ENCODE peak calls at places on chromosomes 5 and 9, in six cellular contexts. G is AG04450, D is K562, B is kidney, W is fibroblast of villous mesenchyme, O is tibial artery. K is an unnamed sample.

GRCh38 chr9:120561699-120562098 is 18.3 kb downstream of the CDK5RAP2 start:
- DNase-seq in G (no peak), D (no peak), B (no peak), W (no peak), O (no peak), K (no peak)

GRCh38 chr5:173973614-173973969 is 15.4 kb upstream of the C5orf47 start:
- DNase-seq in G (no peak), D (peak), B (peak), W (no peak), O (no peak), K (no peak)

GRCh38 chr5:112208699-112209615 is 210.1 kb downstream of the EPB41L4A start:
- DNase-seq in G (no peak), D (no peak), B (no peak), W (no peak), O (no peak), K (no peak)

GRCh38 chr5:95238560-95239325 is 46.2 kb downstream of the MCTP1 start:
- DNase-seq in G (no peak), D (no peak), B (no peak), W (peak), O (no peak), K (peak)

GRCh38 chr9:34254141-34254913 is 74.7 kb downstream of the KIF24 start:
- DNase-seq in G (no peak), D (no peak), B (no peak), W (peak), O (no peak), K (peak)

GRCh38 chr5:1642621-1643061 is 118.9 kb upstream of the LPCAT1 start:
- DNase-seq in G (no peak), D (no peak), B (no peak), W (no peak), O (peak), K (no peak)

GRCh38 chr5:75037106-75037505 is 15.3 kb downstream of the GCNT4 start:
- DNase-seq in G (peak), D (no peak), B (no peak), W (peak), O (no peak), K (peak)

GRCh38 chr5:173962436-173962835 is 26.5 kb upstream of the C5orf47 start:
- DNase-seq in G (no peak), D (no peak), B (no peak), W (no peak), O (no peak), K (no peak)

GRCh38 chr9:3746296-3747275 is 220.8 kb upstream of the RFX3 start:
- DNase-seq in G (peak), D (no peak), B (no peak), W (peak), O (no peak), K (peak)

GRCh38 chr9:137694962-137695875 is 76.4 kb downstream of the EHMT1 start:
- DNase-seq in G (no peak), D (peak), B (no peak), W (peak), O (no peak), K (peak)

GRCh38 chr9:134204991-134205578 is 40.7 kb upstream of the RNU6ATAC start:
- DNase-seq in G (no peak), D (no peak), B (peak), W (peak), O (no peak), K (peak)

GRCh38 chr5:92019376-92019990 is 636.4 kb upstream of the ARRDC3 start:
- DNase-seq in G (no peak), D (no peak), B (no peak), W (no peak), O (no peak), K (no peak)

GRCh38 chr5:95861221-95861857 is 38.8 kb upstream of the GLRX start:
- DNase-seq in G (peak), D (no peak), B (no peak), W (peak), O (peak), K (peak)

GRCh38 chr9:16309350-16310271 is 560.9 kb downstream of the BNC2 start:
- DNase-seq in G (no peak), D (no peak), B (no peak), W (peak), O (no peak), K (peak)

GRCh38 chr5:53422539-53422938 is 57.9 kb upstream of the FST start:
- DNase-seq in G (no peak), D (no peak), B (no peak), W (no peak), O (no peak), K (peak)

GRCh38 chr5:142324377-142324870 is 397 bp downstream of the SPRY4 start:
- DNase-seq in G (no peak), D (peak), B (peak), W (no peak), O (peak), K (no peak)

GRCh38 chr9:14831661-14832060 is 78.6 kb downstream of the FREM1 start:
- DNase-seq in G (no peak), D (no peak), B (peak), W (no peak), O (no peak), K (no peak)

GRCh38 chr5:175746851-175747250 is 89.0 kb downstream of the HRH2 start:
- DNase-seq in G (no peak), D (no peak), B (no peak), W (peak), O (no peak), K (peak)

GRCh38 chr5:34522599-34523381 is 133.3 kb upstream of the RAI14 start:
- DNase-seq in G (peak), D (peak), B (no peak), W (peak), O (peak), K (peak)

GRCh38 chr9:25681270-25681669 is 3.0 kb upstream of the TUSC1 start:
- DNase-seq in G (no peak), D (no peak), B (no peak), W (peak), O (no peak), K (peak)

GRCh38 chr5:81838307-81838906 is 87.5 kb upstream of the SSBP2 start:
- DNase-seq in G (no peak), D (peak), B (no peak), W (peak), O (no peak), K (peak)
- TF ChIP-seq CTCF in G (peak), D (peak), B (peak), W (peak), O (peak), K (peak)

GRCh38 chr5:88287302-88287701 is 18.7 kb upstream of the TMEM161B start:
- DNase-seq in G (no peak), D (no peak), B (no peak), W (no peak), O (no peak), K (no peak)
- H3K4me3 ChIP-seq in G (no peak), D (no peak), B (no peak), W (no peak), O (no peak), K (no peak)

GRCh38 chr9:108743901-108744371 is 111.8 kb downstream of the ACTL7B start:
- DNase-seq in G (no peak), D (no peak), B (no peak), W (no peak), O (no peak), K (no peak)
- TF ChIP-seq CTCF in G (no peak), D (no peak), B (no peak), W (no peak), O (no peak), K (no peak)

GRCh38 chr9:96033896-96034295 is 158.4 kb downstream of the ERCC6L2 start:
- DNase-seq in G (no peak), D (no peak), B (peak), W (no peak), O (no peak), K (no peak)

GRCh38 chr9:96034553-96035122 is 159.1 kb downstream of the ERCC6L2 start:
- DNase-seq in G (no peak), D (no peak), B (no peak), W (no peak), O (no peak), K (no peak)

GRCh38 chr9:96040591-96041461 is 165.3 kb downstream of the ERCC6L2 start:
- DNase-seq in G (peak), D (no peak), B (no peak), W (peak), O (no peak), K (no peak)

GRCh38 chr9:96038914-96039313 is 163.4 kb downstream of the ERCC6L2 start:
- DNase-seq in G (no peak), D (no peak), B (no peak), W (no peak), O (no peak), K (no peak)

DNA sequence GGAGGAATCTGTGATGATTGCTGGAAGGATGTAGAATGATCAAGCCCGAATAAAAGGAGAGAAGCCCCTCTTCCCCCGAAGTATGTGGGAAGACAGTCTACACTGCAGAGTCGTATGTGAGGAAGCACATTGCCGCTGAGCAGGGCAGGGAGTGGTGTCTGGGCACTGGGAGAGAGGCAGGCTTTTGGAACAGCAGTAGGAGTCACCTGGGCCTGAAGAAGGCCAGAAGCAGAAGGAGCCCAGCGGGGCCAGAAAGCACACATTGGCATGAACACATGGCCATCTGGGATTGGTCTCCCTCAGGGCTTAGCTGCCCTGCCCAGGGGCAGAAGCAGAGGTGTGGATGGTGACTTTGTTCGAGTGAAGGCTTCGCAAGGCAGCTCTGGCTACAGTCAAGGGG is 162.8 kb downstream of the ERCC6L2 start:
- DNase-seq in G (no peak), D (no peak), B (no peak), W (no peak), O (no peak), K (no peak)
- H3K4me3 ChIP-seq in G (no peak), D (no peak), B (no peak), W (no peak), O (no peak), K (no peak)

GRCh38 chr5:76545184-76545583 is 78.0 kb downstream of the F2RL2 start:
- DNase-seq in G (no peak), D (no peak), B (no peak), W (no peak), O (no peak), K (no peak)

GRCh38 chr5:76546497-76547102 is 76.6 kb downstream of the F2RL2 start:
- DNase-seq in G (no peak), D (no peak), B (no peak), W (no peak), O (no peak), K (no peak)

GRCh38 chr5:76542887-76543690 is 80.1 kb downstream of the F2RL2 start:
- DNase-seq in G (no peak), D (no peak), B (peak), W (peak), O (no peak), K (no peak)

GRCh38 chr5:76542236-76542635 is 81.0 kb downstream of the F2RL2 start:
- DNase-seq in G (no peak), D (no peak), B (no peak), W (no peak), O (no peak), K (no peak)

DNA sequence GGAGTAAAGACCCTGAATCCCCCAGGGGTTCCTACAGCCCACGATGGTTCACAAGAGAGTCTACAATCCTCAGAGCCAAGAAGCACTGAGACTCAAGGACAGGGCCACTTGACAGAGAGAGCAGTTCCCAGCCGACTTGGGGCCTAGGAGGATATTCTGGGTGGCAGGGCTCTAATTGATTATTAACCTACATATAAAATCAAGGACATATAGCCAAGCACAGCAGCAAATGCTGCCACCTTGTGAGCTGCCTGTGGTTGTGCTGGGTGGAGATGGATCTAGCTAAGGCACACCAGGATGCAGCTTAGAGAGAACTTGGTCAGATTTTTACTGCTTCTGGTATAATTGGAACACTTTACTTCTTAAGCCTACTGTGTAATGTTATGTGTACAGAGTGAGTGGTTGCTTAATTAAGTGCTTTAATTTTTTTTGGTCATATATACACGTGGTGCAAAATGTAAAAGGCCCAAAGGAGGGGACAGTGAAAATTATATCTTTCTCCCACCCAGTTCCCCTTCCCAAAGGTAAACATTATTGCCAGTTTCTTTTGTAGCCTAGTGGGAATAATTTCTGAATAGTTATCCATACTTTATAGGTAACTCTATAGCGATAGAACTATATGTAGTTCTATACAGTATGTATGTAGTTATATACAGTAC is 78.8 kb downstream of the F2RL2 start:
- DNase-seq in G (no peak), D (peak), B (no peak), W (peak), O (no peak), K (peak)
- TF ChIP-seq CTCF in G (peak), D (peak), B (peak), W (peak), O (no peak), K (peak)

DNA sequence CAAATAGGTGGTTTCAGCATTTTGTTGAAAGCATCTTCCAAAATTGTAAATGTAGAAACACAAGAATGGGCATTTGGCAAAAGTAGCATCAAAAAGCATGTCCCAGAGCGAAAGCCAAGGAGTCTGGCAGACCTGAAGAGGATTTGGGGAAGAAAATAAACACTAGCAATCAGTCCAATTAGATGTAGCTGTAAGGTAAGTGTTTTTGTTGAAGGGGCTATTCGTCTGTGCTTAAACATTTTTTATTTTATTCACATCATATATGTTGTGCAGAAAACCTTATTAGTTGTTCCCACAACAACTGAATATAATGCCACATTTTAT is 954.1 kb upstream of the COX7C start:
- DNase-seq in G (no peak), D (no peak), B (no peak), W (no peak), O (no peak), K (no peak)
- H3K4me3 ChIP-seq in G (no peak), D (peak), B (no peak), W (no peak), O (no peak), K (no peak)

GRCh38 chr5:43007246-43007910 is 32.7 kb downstream of the ANXA2R start:
- DNase-seq in G (peak), D (peak), B (peak), W (peak), O (peak), K (peak)

GRCh38 chr5:43006411-43007202 is 33.5 kb downstream of the ANXA2R start:
- DNase-seq in G (no peak), D (no peak), B (no peak), W (no peak), O (no peak), K (peak)

GRCh38 chr5:43008369-43009158 is 31.6 kb downstream of the ANXA2R start:
- DNase-seq in G (peak), D (peak), B (peak), W (peak), O (peak), K (peak)

GRCh38 chr5:43010956-43011355 is 29.2 kb downstream of the ANXA2R start:
- DNase-seq in G (no peak), D (no peak), B (no peak), W (no peak), O (no peak), K (peak)

DNA sequence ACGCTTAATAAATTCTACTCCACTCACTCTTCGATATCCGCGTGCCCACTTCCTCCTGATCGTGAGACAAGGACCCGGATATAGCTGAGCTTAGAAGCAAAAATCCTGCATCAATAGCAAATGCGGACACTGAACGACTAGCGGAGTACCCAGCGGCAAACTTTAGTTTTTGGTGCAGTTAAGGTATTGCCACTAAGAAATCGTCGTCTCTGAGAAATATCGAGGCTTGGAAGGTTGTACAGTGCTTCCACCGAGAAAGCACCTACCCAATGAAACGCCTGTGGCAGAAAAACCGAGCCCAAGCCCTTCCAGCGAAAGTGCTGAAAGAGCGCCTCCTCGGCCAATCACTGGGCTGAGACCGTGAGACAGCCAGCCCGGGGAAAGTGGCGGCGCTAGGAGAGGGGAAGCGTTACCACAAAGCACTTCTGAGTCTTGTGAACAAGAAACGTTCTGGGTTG is 32.2 kb downstream of the ANXA2R start:
- DNase-seq in G (no peak), D (peak), B (peak), W (peak), O (peak), K (peak)
- TF ChIP-seq CTCF in G (peak), D (peak), B (no peak), W (no peak), O (no peak), K (peak)

GRCh38 chr5:10455273-10455670 is 13.6 kb downstream of the ROPN1L start:
- DNase-seq in G (no peak), D (no peak), B (no peak), W (no peak), O (no peak), K (no peak)

GRCh38 chr5:10454591-10455272 is 13.1 kb downstream of the ROPN1L start:
- DNase-seq in G (no peak), D (no peak), B (no peak), W (peak), O (no peak), K (peak)

GRCh38 chr5:10451137-10451824 is 9.6 kb downstream of the ROPN1L start:
- DNase-seq in G (no peak), D (no peak), B (no peak), W (no peak), O (no peak), K (no peak)

GRCh38 chr5:10453564-10453963 is 11.9 kb downstream of the ROPN1L start:
- DNase-seq in G (no peak), D (no peak), B (no peak), W (no peak), O (no peak), K (peak)

GRCh38 chr5:10452768-10453331 is 11.2 kb downstream of the ROPN1L start:
- DNase-seq in G (peak), D (peak), B (no peak), W (peak), O (no peak), K (peak)
- H3K4me3 ChIP-seq in G (no peak), D (no peak), B (no peak), W (no peak), O (no peak), K (no peak)

K was measured in fibroblast of pulmonary artery.